ENCODE peak calls at places on chromosome 14, in ten cellular contexts. One of them, this sample, is unnamed.

GRCh38 chr14:103123128-103123633 is at the start of gene TNFAIP2:
- DNase-seq in GM06990: no peak
- DNase-seq in kidney epithelial cell: no peak
- DNase-seq in CD8-positive, alpha-beta memory T cell: no peak
- DNase-seq in astrocyte of the cerebellum: no peak
- DNase-seq in lung: peak; percentile 63
- DNase-seq in fibroblast of pulmonary artery: no peak
- DNase-seq in effector memory CD4-positive, alpha-beta T cell: no peak
- DNase-seq in K562: peak; percentile 77
- DNase-seq in fibroblast of lung: no peak
- DNase-seq in this sample: no peak

GRCh38 chr14:55747186-55747585 is 167.2 kb downstream of the KTN1 start:
- DNase-seq in CD8-positive, alpha-beta memory T cell: no peak
- DNase-seq in GM06990: no peak
- DNase-seq in fibroblast of pulmonary artery: no peak
- DNase-seq in fibroblast of lung: no peak
- DNase-seq in effector memory CD4-positive, alpha-beta T cell: no peak
- DNase-seq in kidney epithelial cell: no peak
- DNase-seq in K562: no peak
- DNase-seq in astrocyte of the cerebellum: no peak
- DNase-seq in lung: no peak
- DNase-seq in this sample: no peak

GRCh38 chr14:91119556-91120311 is 5.9 kb downstream of the DGLUCY start:
- DNase-seq in fibroblast of lung: peak; percentile 60
- DNase-seq in K562: no peak
- DNase-seq in CD8-positive, alpha-beta memory T cell: no peak
- DNase-seq in effector memory CD4-positive, alpha-beta T cell: no peak
- DNase-seq in fibroblast of pulmonary artery: peak; percentile 53
- DNase-seq in kidney epithelial cell: peak; percentile 76
- DNase-seq in astrocyte of the cerebellum: no peak
- DNase-seq in lung: no peak
- DNase-seq in GM06990: no peak
- DNase-seq in this sample: peak; percentile 25

GRCh38 chr14:35366048-35366428 is 38.5 kb downstream of the NFKBIA start:
- DNase-seq in astrocyte of the cerebellum: no peak
- DNase-seq in lung: no peak
- DNase-seq in fibroblast of lung: peak; percentile 31
- DNase-seq in effector memory CD4-positive, alpha-beta T cell: no peak
- DNase-seq in fibroblast of pulmonary artery: peak; percentile 45
- DNase-seq in kidney epithelial cell: no peak
- DNase-seq in CD8-positive, alpha-beta memory T cell: no peak
- DNase-seq in GM06990: no peak
- DNase-seq in K562: no peak
- DNase-seq in this sample: no peak

GRCh38 chr14:76396714-76397187 is 20.8 kb downstream of the ESRRB start:
- DNase-seq in effector memory CD4-positive, alpha-beta T cell: no peak
- DNase-seq in GM06990: no peak
- DNase-seq in CD8-positive, alpha-beta memory T cell: no peak
- DNase-seq in lung: no peak
- DNase-seq in fibroblast of pulmonary artery: no peak
- DNase-seq in K562: no peak
- DNase-seq in astrocyte of the cerebellum: no peak
- DNase-seq in kidney epithelial cell: peak; percentile 41
- DNase-seq in fibroblast of lung: no peak
- DNase-seq in this sample: no peak

GRCh38 chr14:96639550-96639949 is 137.4 kb downstream of the PAPOLA start:
- DNase-seq in K562: no peak
- DNase-seq in fibroblast of pulmonary artery: no peak
- DNase-seq in fibroblast of lung: no peak
- DNase-seq in astrocyte of the cerebellum: no peak
- DNase-seq in lung: peak; percentile 17
- DNase-seq in CD8-positive, alpha-beta memory T cell: no peak
- DNase-seq in GM06990: no peak
- DNase-seq in effector memory CD4-positive, alpha-beta T cell: no peak
- DNase-seq in kidney epithelial cell: no peak
- DNase-seq in this sample: no peak

GRCh38 chr14:30610719-30611388 is 11.3 kb upstream of the SCFD1 start:
- DNase-seq in astrocyte of the cerebellum: peak; percentile 67
- DNase-seq in GM06990: no peak
- DNase-seq in fibroblast of pulmonary artery: peak; percentile 84
- DNase-seq in effector memory CD4-positive, alpha-beta T cell: no peak
- DNase-seq in kidney epithelial cell: no peak
- DNase-seq in K562: no peak
- DNase-seq in lung: peak; percentile 61
- DNase-seq in fibroblast of lung: peak; percentile 92
- DNase-seq in CD8-positive, alpha-beta memory T cell: peak; percentile 51
- DNase-seq in this sample: peak; percentile 41

GRCh38 chr14:77641207-77641533 is 24.7 kb upstream of the SPTLC2 start:
- DNase-seq in astrocyte of the cerebellum: no peak
- DNase-seq in K562: no peak
- DNase-seq in effector memory CD4-positive, alpha-beta T cell: no peak
- DNase-seq in lung: no peak
- DNase-seq in fibroblast of pulmonary artery: no peak
- DNase-seq in CD8-positive, alpha-beta memory T cell: no peak
- DNase-seq in GM06990: peak; percentile 24
- DNase-seq in kidney epithelial cell: no peak
- DNase-seq in fibroblast of lung: no peak
- DNase-seq in this sample: no peak

GRCh38 chr14:74133833-74134481 is 49.2 kb downstream of the LIN52 start:
- DNase-seq in K562: no peak
- DNase-seq in fibroblast of pulmonary artery: no peak
- DNase-seq in fibroblast of lung: no peak
- DNase-seq in effector memory CD4-positive, alpha-beta T cell: no peak
- DNase-seq in kidney epithelial cell: no peak
- DNase-seq in lung: no peak
- DNase-seq in CD8-positive, alpha-beta memory T cell: no peak
- DNase-seq in astrocyte of the cerebellum: no peak
- DNase-seq in GM06990: no peak
- DNase-seq in this sample: no peak

GRCh38 chr14:75132374-75133086 is 5.7 kb upstream of the NEK9 start:
- DNase-seq in CD8-positive, alpha-beta memory T cell: peak; percentile 63
- DNase-seq in kidney epithelial cell: no peak
- DNase-seq in fibroblast of lung: peak; percentile 84
- DNase-seq in astrocyte of the cerebellum: peak; percentile 68
- DNase-seq in K562: peak; percentile 22
- DNase-seq in lung: peak; percentile 42
- DNase-seq in fibroblast of pulmonary artery: peak; percentile 89
- DNase-seq in GM06990: peak; percentile 29
- DNase-seq in effector memory CD4-positive, alpha-beta T cell: peak; percentile 40
- DNase-seq in this sample: peak; percentile 24

GRCh38 chr14:37139710-37140109 is 32.7 kb downstream of the SLC25A21 start:
- DNase-seq in kidney epithelial cell: no peak
- DNase-seq in K562: no peak
- DNase-seq in CD8-positive, alpha-beta memory T cell: no peak
- DNase-seq in GM06990: no peak
- DNase-seq in astrocyte of the cerebellum: peak; percentile 29
- DNase-seq in fibroblast of lung: no peak
- DNase-seq in fibroblast of pulmonary artery: no peak
- DNase-seq in effector memory CD4-positive, alpha-beta T cell: no peak
- DNase-seq in lung: no peak
- DNase-seq in this sample: no peak

GRCh38 chr14:74516451-74517155 is 23.0 kb downstream of the ISCA2 start:
- DNase-seq in fibroblast of lung: no peak
- DNase-seq in kidney epithelial cell: no peak
- DNase-seq in GM06990: no peak
- DNase-seq in effector memory CD4-positive, alpha-beta T cell: no peak
- DNase-seq in CD8-positive, alpha-beta memory T cell: no peak
- DNase-seq in astrocyte of the cerebellum: no peak
- DNase-seq in lung: no peak
- DNase-seq in fibroblast of pulmonary artery: peak; percentile 19
- DNase-seq in K562: no peak
- DNase-seq in this sample: no peak

GRCh38 chr14:44463386-44464004 is 43.6 kb downstream of the FSCB start:
- DNase-seq in fibroblast of pulmonary artery: peak; percentile 31
- DNase-seq in kidney epithelial cell: no peak
- DNase-seq in astrocyte of the cerebellum: no peak
- DNase-seq in GM06990: no peak
- DNase-seq in lung: no peak
- DNase-seq in effector memory CD4-positive, alpha-beta T cell: no peak
- DNase-seq in CD8-positive, alpha-beta memory T cell: no peak
- DNase-seq in K562: no peak
- DNase-seq in fibroblast of lung: no peak
- DNase-seq in this sample: no peak

DNA sequence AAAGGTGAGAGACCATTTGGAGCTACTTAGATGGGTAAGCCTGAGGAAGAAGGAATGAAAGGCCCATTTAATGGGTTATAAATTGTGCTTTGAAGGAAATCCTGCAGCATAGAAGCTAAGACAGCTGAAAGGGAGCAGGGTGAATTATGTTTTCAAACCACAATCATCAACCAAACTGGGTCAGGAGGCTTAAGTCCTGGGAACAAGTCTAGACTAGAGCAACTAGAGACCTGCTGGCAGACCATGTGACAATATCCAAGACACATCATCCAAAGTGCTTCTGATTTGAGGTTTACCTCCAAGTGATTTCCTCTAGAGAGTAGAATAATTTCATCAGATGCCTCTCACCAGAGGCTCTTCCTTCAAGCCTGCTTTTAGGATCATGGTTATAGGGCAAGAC is 53.7 kb downstream of the MAP3K9 start:
- DNase-seq in CD8-positive, alpha-beta memory T cell: no peak
- DNase-seq in K562: no peak
- DNase-seq in kidney epithelial cell: no peak
- DNase-seq in GM06990: no peak
- DNase-seq in astrocyte of the cerebellum: no peak
- DNase-seq in fibroblast of pulmonary artery: no peak
- DNase-seq in lung: no peak
- DNase-seq in fibroblast of lung: no peak
- DNase-seq in effector memory CD4-positive, alpha-beta T cell: no peak
- DNase-seq in this sample: no peak
- H3K4me3 ChIP-seq in CD8-positive, alpha-beta memory T cell: no peak overlapping the region
- H3K4me3 ChIP-seq in K562: no peak overlapping the region
- H3K4me3 ChIP-seq in kidney epithelial cell: no peak overlapping the region
- H3K4me3 ChIP-seq in GM06990: no peak overlapping the region
- H3K4me3 ChIP-seq in astrocyte of the cerebellum: no peak overlapping the region
- H3K4me3 ChIP-seq in fibroblast of pulmonary artery: no peak overlapping the region
- H3K4me3 ChIP-seq in lung: no peak overlapping the region
- H3K4me3 ChIP-seq in fibroblast of lung: no peak overlapping the region
- H3K4me3 ChIP-seq in effector memory CD4-positive, alpha-beta T cell: no peak overlapping the region
- H3K4me3 ChIP-seq in this sample: no peak overlapping the region

GRCh38 chr14:101962503-101962874 is 1.9 kb upstream of the DYNC1H1 start:
- DNase-seq in fibroblast of lung: peak; percentile 92
- DNase-seq in kidney epithelial cell: peak; percentile 61
- DNase-seq in lung: peak; percentile 54
- DNase-seq in GM06990: no peak
- DNase-seq in astrocyte of the cerebellum: peak; percentile 72
- DNase-seq in K562: peak; percentile 55
- DNase-seq in effector memory CD4-positive, alpha-beta T cell: no peak
- DNase-seq in CD8-positive, alpha-beta memory T cell: no peak
- DNase-seq in fibroblast of pulmonary artery: peak; percentile 87
- DNase-seq in this sample: peak; percentile 81

GRCh38 chr14:101964297-101965144 is at the start of gene DYNC1H1:
- DNase-seq in GM06990: peak; percentile 94
- DNase-seq in fibroblast of lung: peak; percentile 96
- DNase-seq in lung: peak; percentile 87
- DNase-seq in kidney epithelial cell: peak; percentile 53
- DNase-seq in astrocyte of the cerebellum: peak; percentile 93
- DNase-seq in CD8-positive, alpha-beta memory T cell: peak; percentile 92
- DNase-seq in K562: peak; percentile 88
- DNase-seq in fibroblast of pulmonary artery: peak; percentile 98
- DNase-seq in effector memory CD4-positive, alpha-beta T cell: peak; percentile 85
- DNase-seq in this sample: peak; percentile 91

GRCh38 chr14:101965145-101965531 is 765 bp downstream of the DYNC1H1 start:
- DNase-seq in kidney epithelial cell: no peak
- DNase-seq in CD8-positive, alpha-beta memory T cell: peak; percentile 76
- DNase-seq in K562: no peak
- DNase-seq in astrocyte of the cerebellum: peak; percentile 23
- DNase-seq in effector memory CD4-positive, alpha-beta T cell: peak; percentile 51
- DNase-seq in fibroblast of lung: peak; percentile 65
- DNase-seq in fibroblast of pulmonary artery: peak; percentile 61
- DNase-seq in lung: peak; percentile 71
- DNase-seq in GM06990: peak; percentile 75
- DNase-seq in this sample: no peak

GRCh38 chr14:101963052-101963451 is 1.3 kb upstream of the DYNC1H1 start:
- DNase-seq in GM06990: no peak
- DNase-seq in K562: no peak
- DNase-seq in lung: no peak
- DNase-seq in fibroblast of pulmonary artery: no peak
- DNase-seq in CD8-positive, alpha-beta memory T cell: no peak
- DNase-seq in astrocyte of the cerebellum: no peak
- DNase-seq in kidney epithelial cell: no peak
- DNase-seq in fibroblast of lung: no peak
- DNase-seq in effector memory CD4-positive, alpha-beta T cell: no peak
- DNase-seq in this sample: no peak

GRCh38 chr14:101963611-101964296 is 619 bp upstream of the DYNC1H1 start:
- DNase-seq in GM06990: no peak
- DNase-seq in kidney epithelial cell: no peak
- DNase-seq in fibroblast of lung: no peak
- DNase-seq in effector memory CD4-positive, alpha-beta T cell: no peak
- DNase-seq in lung: no peak
- DNase-seq in CD8-positive, alpha-beta memory T cell: no peak
- DNase-seq in astrocyte of the cerebellum: no peak
- DNase-seq in fibroblast of pulmonary artery: no peak
- DNase-seq in K562: no peak
- DNase-seq in this sample: no peak
- H3K4me3 ChIP-seq in GM06990: peak overlapping the region; percentile 7
- H3K4me3 ChIP-seq in kidney epithelial cell: peak overlapping the region; percentile 3
- H3K4me3 ChIP-seq in fibroblast of lung: no peak overlapping the region
- H3K4me3 ChIP-seq in effector memory CD4-positive, alpha-beta T cell: no peak overlapping the region
- H3K4me3 ChIP-seq in lung: no peak overlapping the region
- H3K4me3 ChIP-seq in CD8-positive, alpha-beta memory T cell: no peak overlapping the region
- H3K4me3 ChIP-seq in astrocyte of the cerebellum: no peak overlapping the region
- H3K4me3 ChIP-seq in fibroblast of pulmonary artery: no peak overlapping the region
- H3K4me3 ChIP-seq in K562: no peak overlapping the region
- H3K4me3 ChIP-seq in this sample: peak overlapping the region; percentile 2

GRCh38 chr14:88129306-88130056 is 124.5 kb downstream of the GPR65 start:
- DNase-seq in GM06990: no peak
- DNase-seq in astrocyte of the cerebellum: peak; percentile 62
- DNase-seq in effector memory CD4-positive, alpha-beta T cell: no peak
- DNase-seq in lung: peak; percentile 32
- DNase-seq in K562: no peak
- DNase-seq in fibroblast of lung: peak; percentile 7
- DNase-seq in fibroblast of pulmonary artery: peak; percentile 93
- DNase-seq in CD8-positive, alpha-beta memory T cell: no peak
- DNase-seq in kidney epithelial cell: no peak
- DNase-seq in this sample: peak; percentile 65

GRCh38 chr14:88128811-88129210 is 123.9 kb downstream of the GPR65 start:
- DNase-seq in fibroblast of pulmonary artery: peak; percentile 7
- DNase-seq in GM06990: no peak
- DNase-seq in kidney epithelial cell: no peak
- DNase-seq in astrocyte of the cerebellum: no peak
- DNase-seq in fibroblast of lung: no peak
- DNase-seq in effector memory CD4-positive, alpha-beta T cell: no peak
- DNase-seq in CD8-positive, alpha-beta memory T cell: no peak
- DNase-seq in K562: no peak
- DNase-seq in lung: no peak
- DNase-seq in this sample: no peak

GRCh38 chr14:88130057-88130432 is 125.1 kb downstream of the GPR65 start:
- DNase-seq in lung: no peak
- DNase-seq in fibroblast of lung: no peak
- DNase-seq in astrocyte of the cerebellum: no peak
- DNase-seq in CD8-positive, alpha-beta memory T cell: no peak
- DNase-seq in fibroblast of pulmonary artery: no peak
- DNase-seq in effector memory CD4-positive, alpha-beta T cell: no peak
- DNase-seq in kidney epithelial cell: no peak
- DNase-seq in K562: no peak
- DNase-seq in GM06990: no peak
- DNase-seq in this sample: no peak
- H3K4me3 ChIP-seq in lung: no peak overlapping the region
- H3K4me3 ChIP-seq in fibroblast of lung: no peak overlapping the region
- H3K4me3 ChIP-seq in astrocyte of the cerebellum: no peak overlapping the region
- H3K4me3 ChIP-seq in CD8-positive, alpha-beta memory T cell: no peak overlapping the region
- H3K4me3 ChIP-seq in fibroblast of pulmonary artery: no peak overlapping the region
- H3K4me3 ChIP-seq in effector memory CD4-positive, alpha-beta T cell: no peak overlapping the region
- H3K4me3 ChIP-seq in kidney epithelial cell: no peak overlapping the region
- H3K4me3 ChIP-seq in K562: no peak overlapping the region
- H3K4me3 ChIP-seq in GM06990: no peak overlapping the region
- H3K4me3 ChIP-seq in this sample: no peak overlapping the region

GRCh38 chr14:24207625-24208024 is 2.1 kb downstream of the TSSK4 start:
- DNase-seq in GM06990: no peak
- DNase-seq in fibroblast of lung: no peak
- DNase-seq in kidney epithelial cell: no peak
- DNase-seq in astrocyte of the cerebellum: no peak
- DNase-seq in K562: no peak
- DNase-seq in fibroblast of pulmonary artery: no peak
- DNase-seq in CD8-positive, alpha-beta memory T cell: no peak
- DNase-seq in lung: no peak
- DNase-seq in effector memory CD4-positive, alpha-beta T cell: no peak
- DNase-seq in this sample: no peak
- H3K4me3 ChIP-seq in GM06990: no peak overlapping the region
- H3K4me3 ChIP-seq in fibroblast of lung: no peak overlapping the region
- H3K4me3 ChIP-seq in kidney epithelial cell: no peak overlapping the region
- H3K4me3 ChIP-seq in astrocyte of the cerebellum: no peak overlapping the region
- H3K4me3 ChIP-seq in K562: no peak overlapping the region
- H3K4me3 ChIP-seq in fibroblast of pulmonary artery: no peak overlapping the region
- H3K4me3 ChIP-seq in CD8-positive, alpha-beta memory T cell: no peak overlapping the region
- H3K4me3 ChIP-seq in lung: no peak overlapping the region
- H3K4me3 ChIP-seq in effector memory CD4-positive, alpha-beta T cell: no peak overlapping the region
- H3K4me3 ChIP-seq in this sample: no peak overlapping the region

This sample was measured in skeletal muscle cell.